ENCODE peak calls at places on chromosome 11, in four cellular contexts. I is stimulated activated CD8-positive, alpha-beta memory T cell treated with anti-CD3 and anti-CD28 coated beads, Interleukin-2, amount 100 ng/mL, for 1 hour; O is kidney tubule cell; D is ovary. P is an unnamed sample.

GRCh38 chr11:121810291-121810690 is 305.7 kb downstream of the BLID start:
- DNase-seq in I (no peak), O (no peak), D (no peak), P (no peak)

GRCh38 chr11:76657139-76657823 is 13.3 kb downstream of the LRRC32 start:
- DNase-seq in I (no peak), O (no peak), D (peak), P (no peak)

GRCh38 chr11:104033134-104033533 is 3.3 kb upstream of the DDI1 start:
- DNase-seq in I (no peak), O (peak), D (peak), P (peak)

GRCh38 chr11:18617688-18618340 is 16.3 kb downstream of the SPTY2D1 start:
- DNase-seq in I (peak), O (peak), D (no peak), P (no peak)

GRCh38 chr11:61361686-61362541 is at the start of the genes CYB561A3 and TMEM138:
- DNase-seq in I (peak), O (peak), D (peak), P (peak)

GRCh38 chr11:94938399-94939055 is 34.8 kb downstream of the CWC15 start:
- DNase-seq in I (no peak), O (peak), D (no peak), P (no peak)

GRCh38 chr11:73866586-73866996 is 10.1 kb downstream of the COA4 start:
- DNase-seq in I (no peak), O (peak), D (peak), P (peak)

GRCh38 chr11:95231881-95232605 is 1.0 kb upstream of the SESN3 start:
- DNase-seq in I (peak), O (peak), D (peak), P (peak)

GRCh38 chr11:14420223-14420622 is 61.2 kb upstream of the RRAS2 start:
- DNase-seq in I (no peak), O (peak), D (no peak), P (no peak)

GRCh38 chr11:9765320-9766101 is 101.6 kb downstream of the SWAP70 start:
- DNase-seq in I (no peak), O (peak), D (peak), P (peak)

GRCh38 chr11:68574308-68574707 is 110.0 kb upstream of the GAL start:
- DNase-seq in I (no peak), O (peak), D (no peak), P (no peak)

GRCh38 chr11:64713031-64713780 is 9.8 kb downstream of the NRXN2 start:
- DNase-seq in I (no peak), O (peak), D (no peak), P (no peak)

GRCh38 chr11:20156280-20156875 is 3.9 kb downstream of the DBX1 start:
- DNase-seq in I (no peak), O (no peak), D (no peak), P (no peak)

GRCh38 chr11:92128026-92128425 is 96.6 kb upstream of the FAT3 start:
- DNase-seq in I (no peak), O (no peak), D (no peak), P (no peak)

GRCh38 chr11:125333354-125334077 is 162.5 kb downstream of the FEZ1 start:
- DNase-seq in I (no peak), O (no peak), D (no peak), P (no peak)

P was measured in fibroblast of the conjunctiva.